ENCODE peak calls at places on chromosomes 4 and X, in nine cellular contexts. P is AG20443; D is H9; C is fibroblast of pulmonary artery; W is naive thymus-derived CD4-positive, alpha-beta T cell; X is stimulated activated CD4-positive, alpha-beta T cell treated with anti-CD3 and anti-CD28 coated beads, Interleukin-12 subunit alpha, Interleukin-12 subunit beta, amount 100 ng/mL, for 24 hours; H is IMR-90; T is Peyer's patch; Y is AG04449. A is an unnamed sample.

GRCh38 chr4:31674313-31674947 is 954.3 kb downstream of the PCDH7 start:
- DNase-seq in C (peak; percentile 48), X (no peak), W (no peak), Y (no peak), D (peak; percentile 34), H (peak; percentile 8), T (no peak), P (peak; percentile 22), A (no peak)

GRCh38 chrX:4240541-4241194 is 527.2 kb upstream of the PRKX start:
- DNase-seq in W (peak; percentile 72), X (no peak), D (no peak), H (no peak), T (no peak), P (no peak), C (no peak), Y (no peak), A (no peak)

GRCh38 chrX:125205084-125205917 is 114.4 kb upstream of the TEX13C start:
- DNase-seq in Y (no peak), T (peak; percentile 46), W (no peak), H (no peak), X (no peak), P (peak; percentile 23), D (peak; percentile 75), C (no peak), A (no peak)

GRCh38 chrX:30343206-30343605 is 34.0 kb upstream of the NR0B1 start:
- DNase-seq in Y (no peak), T (no peak), X (no peak), C (no peak), W (no peak), H (no peak), P (no peak), D (peak; percentile 31), A (no peak)

GRCh38 chrX:44651347-44651746 is 108.7 kb upstream of the FUNDC1 start:
- DNase-seq in P (no peak), Y (no peak), T (no peak), H (no peak), C (peak; percentile 39), X (no peak), D (peak; percentile 28), W (no peak), A (no peak)

GRCh38 chrX:41333744-41333993 is 293 bp upstream of the DDX3X start:
- DNase-seq in H (peak; percentile 90), P (no peak), X (peak; percentile 48), D (no peak), W (no peak), T (no peak), C (peak; percentile 91), Y (no peak), A (peak; percentile 80)

GRCh38 chr4:163085085-163085484 is 81.6 kb downstream of the NAF1 start:
- DNase-seq in X (no peak), T (no peak), Y (no peak), D (no peak), C (no peak), H (no peak), W (no peak), P (no peak), A (no peak)

GRCh38 chr4:139207873-139208403 is 30.9 kb upstream of the ELF2 start:
- DNase-seq in X (no peak), D (no peak), H (peak; percentile 6), T (no peak), P (no peak), Y (no peak), C (no peak), W (no peak), A (peak; percentile 2)

GRCh38 chr4:143654571-143654970 is 45.9 kb downstream of the FREM3 start:
- DNase-seq in C (no peak), H (no peak), W (no peak), T (no peak), D (no peak), X (no peak), Y (no peak), P (peak; percentile 23), A (no peak)